ENCODE peak calls at places on chromosomes 3 and 15, in nine cellular contexts. A is small intestine, C is colonic mucosa, B is transverse colon, W is psoas muscle, D is esophagus squamous epithelium, N is GM23248, R is mesendoderm, I is IMR-90. V is an unnamed sample. For H3K27me3, the result is how much of the 10 kb centered on the place peaks cover.

GRCh38 chr3:81846988-81847387 is 85.5 kb upstream of the GBE1 start:
- DNase-seq in A (no peak), C (no peak), B (no peak), W (no peak), D (no peak), N (no peak), R (no peak), I (no peak), V (no peak)

GRCh38 chr15:60076055-60076454 is 71.9 kb downstream of the FOXB1 start:
- DNase-seq in A (no peak), C (no peak), B (no peak), W (no peak), D (no peak), N (no peak), R (no peak), I (no peak), V (no peak)

GRCh38 chr15:82536409-82537350 is 3.6 kb downstream of the RPS17 start:
- DNase-seq in A (no peak), C (no peak), B (no peak), W (no peak), D (no peak), N (peak), R (no peak), I (no peak), V (peak)

GRCh38 chr15:69648215-69648614 is 195.6 kb downstream of the RPLP1 start:
- DNase-seq in A (no peak), C (no peak), B (no peak), W (no peak), D (no peak), N (peak), R (peak), I (no peak), V (peak)

GRCh38 chr15:100111103-100112060 is 230.4 kb downstream of the ADAMTS17 start:
- DNase-seq in A (peak), C (peak), B (peak), W (peak), D (no peak), N (peak), R (no peak), I (peak), V (no peak)

GRCh38 chr15:90749754-90750153 is 32.6 kb downstream of the BLM start:
- DNase-seq in A (no peak), C (no peak), B (no peak), W (no peak), D (no peak), N (no peak), R (peak), I (no peak), V (no peak)

GRCh38 chr15:49718234-49718633 is 97.4 kb downstream of the DTWD1 start:
- DNase-seq in A (no peak), C (no peak), B (no peak), W (no peak), D (no peak), N (peak), R (no peak), I (peak), V (no peak)

GRCh38 chr15:47437492-47437891 is 279.8 kb upstream of the SEMA6D start:
- DNase-seq in A (peak), C (no peak), B (no peak), W (no peak), D (no peak), N (no peak), R (peak), I (no peak), V (no peak)

DNA sequence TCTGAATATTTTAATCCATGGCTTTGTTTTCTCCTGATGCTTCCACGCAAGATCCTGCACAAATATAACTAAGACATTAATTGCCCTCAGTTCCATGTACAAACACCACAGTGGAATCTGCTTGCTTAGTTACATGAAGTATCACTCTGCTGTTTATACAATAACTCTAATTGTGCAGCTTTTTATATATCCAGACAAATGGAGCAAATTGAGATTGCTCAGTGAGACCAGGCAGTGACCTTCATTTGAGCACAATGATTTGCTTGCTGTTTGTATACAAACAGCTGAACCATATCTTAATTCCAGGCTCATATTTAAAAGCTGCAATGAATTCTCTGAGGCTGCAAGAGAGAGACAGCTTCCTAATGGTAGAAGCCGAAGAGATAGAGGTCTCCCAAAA is 243.7 kb downstream of the CADPS start:
- DNase-seq in A (no peak), C (no peak), B (no peak), W (no peak), D (no peak), N (no peak), R (no peak), I (no peak), V (no peak)
- H3K4me3 ChIP-seq in A (no peak), C (no peak), B (no peak), W (no peak), D (no peak), N (no peak), R (no peak), I (no peak), V (no peak)

DNA sequence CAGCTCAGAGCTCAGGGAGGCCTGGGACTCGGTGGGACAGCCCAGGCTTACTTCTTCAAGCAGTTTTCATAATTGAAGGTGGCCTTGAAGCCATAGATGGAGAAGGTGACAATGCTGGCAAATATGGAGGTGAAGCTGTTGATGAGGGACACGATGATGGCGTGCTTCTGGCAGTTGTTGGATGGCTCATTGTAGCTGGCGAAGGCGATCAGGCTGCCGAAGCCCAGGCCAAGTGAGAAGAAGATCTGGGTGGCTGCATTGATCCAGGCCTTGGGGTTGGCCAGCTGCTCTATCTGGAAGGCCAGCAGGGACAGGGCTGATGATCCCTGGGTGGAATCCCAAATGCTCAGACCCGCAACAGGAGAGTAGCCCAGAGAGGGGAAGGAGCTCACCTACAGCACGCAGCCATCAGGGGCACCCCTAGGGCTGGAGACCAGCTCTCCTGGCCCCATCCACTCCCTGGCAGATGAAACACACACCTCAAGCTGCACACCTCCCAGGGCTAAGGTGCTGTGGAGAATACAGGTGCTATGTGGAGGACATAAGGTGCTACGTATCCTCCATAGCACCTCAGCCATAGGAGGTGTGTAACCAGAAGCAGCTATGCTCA is 25.1 kb downstream of the SLC6A20 start:
- DNase-seq in A (no peak), C (no peak), B (no peak), W (no peak), D (no peak), N (no peak), R (no peak), I (no peak), V (peak)
- H3K27me3 ChIP-seq in A (under half), C (under half), B (under half), W (under half), D (under half), N (half or more), R (under half), I (half or more), V (under half)

GRCh38 chr3:150253622-150254021 is 154.5 kb upstream of the TSC22D2 start:
- DNase-seq in A (peak), C (no peak), B (no peak), W (no peak), D (no peak), N (no peak), R (no peak), I (no peak), V (no peak)
- H3K27ac ChIP-seq in A (no peak), C (no peak), B (no peak), W (peak), D (peak), N (no peak), R (no peak), I (no peak), V (no peak)

GRCh38 chr15:99104788-99105515 is at the start of gene SYNM:
- DNase-seq in A (peak), C (peak), B (peak), W (peak), D (no peak), N (peak), R (peak), I (peak), V (peak)

GRCh38 chr15:99100245-99101173 is 4.4 kb upstream of the SYNM start:
- DNase-seq in A (peak), C (peak), B (peak), W (peak), D (no peak), N (peak), R (peak), I (peak), V (peak)

GRCh38 chr15:99101501-99101900 is 3.4 kb upstream of the SYNM start:
- DNase-seq in A (no peak), C (no peak), B (no peak), W (no peak), D (no peak), N (peak), R (no peak), I (no peak), V (no peak)

GRCh38 chr15:99103279-99103678 is 1.6 kb upstream of the SYNM start:
- DNase-seq in A (no peak), C (no peak), B (no peak), W (no peak), D (no peak), N (no peak), R (no peak), I (no peak), V (no peak)

GRCh38 chr15:99102332-99103235 is 2.3 kb upstream of the SYNM start:
- DNase-seq in A (no peak), C (no peak), B (no peak), W (no peak), D (no peak), N (no peak), R (no peak), I (no peak), V (peak)
- H3K4me3 ChIP-seq in A (no peak), C (no peak), B (no peak), W (no peak), D (no peak), N (no peak), R (no peak), I (no peak), V (no peak)

GRCh38 chr3:14909250-14909649 is 38.1 kb upstream of the NR2C2 start:
- DNase-seq in A (no peak), C (no peak), B (no peak), W (no peak), D (no peak), N (no peak), R (no peak), I (no peak), V (no peak)
- H3K27me3 ChIP-seq in A (under half), C (under half), B (under half), W (under half), D (under half), N (under half), R (under half), I (under half), V (under half)

GRCh38 chr3:51478630-51479029 is 21.2 kb downstream of the DCAF1 start:
- DNase-seq in A (no peak), C (no peak), B (no peak), W (no peak), D (no peak), N (no peak), R (no peak), I (no peak), V (no peak)
- H3K27ac ChIP-seq in A (no peak), C (no peak), B (no peak), W (no peak), D (no peak), N (no peak), R (no peak), I (no peak), V (no peak)

DNA sequence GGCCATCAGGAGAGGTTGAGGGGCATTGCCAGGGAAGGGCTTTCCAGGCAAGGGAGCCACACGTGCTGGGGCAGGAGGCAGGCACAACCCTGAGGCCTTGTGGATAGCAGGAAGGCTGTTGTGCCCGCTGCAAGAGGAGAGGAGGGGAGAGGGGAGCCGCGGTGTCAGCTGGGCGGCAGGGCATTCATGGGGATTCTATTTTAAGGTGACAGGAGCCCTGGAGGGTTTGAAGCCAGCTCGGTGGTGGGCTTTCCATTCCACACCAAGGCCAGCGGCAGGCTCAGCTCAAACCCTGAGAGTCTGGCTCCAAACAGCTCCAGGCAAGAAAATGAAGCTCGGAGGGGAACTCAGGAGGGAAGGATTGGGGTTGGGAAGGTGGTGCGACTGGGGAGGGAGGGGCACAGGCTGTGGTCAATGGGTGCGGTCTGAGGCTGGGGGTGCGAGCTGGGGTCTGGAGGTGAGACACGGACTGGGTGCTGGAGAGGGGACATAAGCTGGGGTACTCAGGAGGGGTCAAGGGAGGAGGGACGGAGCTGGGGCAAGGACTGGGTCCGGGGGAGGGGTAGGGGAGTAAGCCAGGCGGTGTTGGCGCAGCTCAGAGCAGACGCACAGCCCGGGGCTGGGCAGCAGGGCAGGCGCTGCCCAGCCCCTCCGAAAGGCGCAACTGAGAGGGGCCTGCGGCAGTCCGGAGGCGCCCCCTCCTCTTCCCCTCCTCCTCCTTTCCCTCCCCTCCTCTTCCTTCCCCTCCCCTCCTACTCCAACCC is 43.4 kb downstream of the TPRA1 start:
- DNase-seq in A (no peak), C (peak), B (peak), W (no peak), D (no peak), N (no peak), R (peak), I (no peak), V (peak)
- H3K4me3 ChIP-seq in A (peak), C (peak), B (peak), W (peak), D (peak), N (no peak), R (peak), I (peak), V (no peak)

DNA sequence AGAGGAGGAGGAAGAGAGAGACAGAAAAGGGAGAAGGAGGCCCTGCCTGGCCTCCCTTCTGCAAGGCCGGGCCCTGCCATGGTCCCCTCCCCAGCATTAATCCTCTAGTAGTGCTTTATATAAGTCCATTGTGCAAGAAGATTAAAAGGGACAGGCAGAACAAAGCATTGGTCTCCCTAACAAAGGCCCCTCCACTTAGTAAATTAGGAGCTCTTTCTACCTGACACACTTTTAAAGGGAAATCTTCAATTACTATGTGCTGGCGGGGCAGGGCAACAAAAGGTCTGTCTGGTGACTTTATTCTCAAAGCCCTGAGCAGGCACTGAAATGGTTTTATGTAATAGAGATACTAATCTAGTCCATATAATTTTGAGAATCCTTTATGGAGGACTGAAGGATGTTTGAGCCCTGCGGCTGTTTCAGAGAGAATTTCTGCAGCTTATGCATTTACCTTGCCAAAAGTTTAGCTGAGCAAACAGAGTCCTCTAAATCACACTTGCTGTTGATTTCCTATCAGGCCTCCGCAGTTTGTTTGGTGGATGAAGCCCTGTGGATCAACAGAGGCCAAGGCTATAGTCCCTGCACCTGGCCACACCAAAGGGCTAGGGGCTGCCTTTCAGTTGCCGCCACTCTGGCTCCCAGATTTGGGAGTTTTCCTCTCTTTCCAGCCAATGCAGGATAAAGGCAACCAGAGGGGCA is 148.1 kb downstream of the MEGF11 start:
- DNase-seq in A (no peak), C (no peak), B (no peak), W (no peak), D (no peak), N (no peak), R (no peak), I (no peak), V (no peak)
- H3K27me3 ChIP-seq in A (under half), C (under half), B (under half), W (under half), D (under half), N (half or more), R (under half), I (half or more), V (under half)